ENCODE peak calls at places on chromosomes 12 and 14, in five cellular contexts. T, J, N, X and U are unnamed samples.

GRCh38 chr12:75706786-75707605 is 195.6 kb upstream of the KRR1 start:
- DNase-seq in J (no peak), X (peak), T (no peak), N (no peak), U (no peak)

GRCh38 chr14:37903561-37904191 is 304.0 kb upstream of the SSTR1 start:
- DNase-seq in J (no peak), T (peak), N (no peak), X (peak), U (no peak)

GRCh38 chr14:60348211-60348610 is 99.2 kb downstream of the PPM1A start:
- DNase-seq in J (no peak), X (no peak), N (no peak), T (no peak), U (no peak)

GRCh38 chr14:105147701-105148603 is 20.6 kb downstream of the JAG2 start:
- DNase-seq in J (peak), X (no peak), T (no peak), N (no peak), U (no peak)

GRCh38 chr12:39441963-39442894 is 691 bp downstream of the KIF21A start:
- DNase-seq in N (peak), X (peak), J (peak), T (peak), U (no peak)

GRCh38 chr14:104513641-104514046 is 65.9 kb upstream of the C14orf180 start:
- DNase-seq in T (no peak), J (no peak), X (no peak), N (no peak), U (no peak)

GRCh38 chr14:74619672-74620131 is 7.7 kb upstream of the LTBP2 start:
- DNase-seq in N (no peak), T (peak), X (peak), J (peak), U (peak)

GRCh38 chr12:108338915-108339657 is at the start of gene CMKLR1:
- DNase-seq in T (peak), J (peak), X (no peak), N (no peak), U (no peak)

GRCh38 chr14:91367173-91368171 is 50.1 kb downstream of the CCDC88C start:
- DNase-seq in N (peak), X (no peak), T (peak), J (peak), U (no peak)

GRCh38 chr12:119938049-119938667 is 50.9 kb upstream of the BICDL1 start:
- DNase-seq in T (peak), J (no peak), X (peak), N (peak), U (peak)

GRCh38 chr14:95229749-95230148 is 72.4 kb upstream of the DICER1 start:
- DNase-seq in N (no peak), T (no peak), J (no peak), X (no peak), U (no peak)

GRCh38 chr14:21494902-21495762 is 16.0 kb downstream of the METTL3 start:
- DNase-seq in J (no peak), N (no peak), T (no peak), X (peak), U (no peak)

GRCh38 chr14:30484976-30485375 is 74.0 kb upstream of the G2E3 start:
- DNase-seq in N (no peak), T (no peak), J (no peak), X (no peak), U (no peak)

GRCh38 chr12:56256326-56256960 is 1.7 kb downstream of the ANKRD52 start:
- DNase-seq in J (no peak), N (no peak), T (no peak), X (peak), U (no peak)

DNA sequence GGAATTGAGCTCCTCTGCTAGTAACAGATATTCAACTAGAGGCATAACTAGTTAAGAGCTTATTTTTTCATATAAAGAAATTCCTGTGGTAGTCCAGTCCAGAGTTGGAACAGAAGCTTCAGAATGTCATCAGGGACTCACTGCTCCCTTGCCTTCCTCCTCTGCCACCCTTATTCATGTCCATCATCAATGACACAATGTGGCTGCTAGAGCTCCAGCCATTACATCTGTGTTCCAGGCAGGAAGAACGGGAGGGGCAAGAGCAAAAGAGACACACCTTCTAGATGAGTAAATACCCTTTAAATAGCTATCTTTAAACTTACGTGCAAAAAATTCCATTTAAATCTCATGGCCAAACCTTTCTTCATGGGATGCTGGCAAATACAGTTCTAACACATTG is 47.3 kb upstream of the HMGA2 start:
- DNase-seq in N (no peak), X (no peak), J (no peak), T (no peak), U (no peak)
- TF ChIP-seq CTCF in N (no peak), X (no peak), J (no peak), T (no peak), U (no peak)

GRCh38 chr14:52467515-52468266 is 84.6 kb downstream of the TXNDC16 start:
- DNase-seq in J (no peak), N (no peak), T (no peak), X (no peak), U (no peak)

GRCh38 chr14:52472728-52473127 is 79.6 kb downstream of the TXNDC16 start:
- DNase-seq in N (no peak), X (no peak), T (no peak), J (no peak), U (no peak)

DNA sequence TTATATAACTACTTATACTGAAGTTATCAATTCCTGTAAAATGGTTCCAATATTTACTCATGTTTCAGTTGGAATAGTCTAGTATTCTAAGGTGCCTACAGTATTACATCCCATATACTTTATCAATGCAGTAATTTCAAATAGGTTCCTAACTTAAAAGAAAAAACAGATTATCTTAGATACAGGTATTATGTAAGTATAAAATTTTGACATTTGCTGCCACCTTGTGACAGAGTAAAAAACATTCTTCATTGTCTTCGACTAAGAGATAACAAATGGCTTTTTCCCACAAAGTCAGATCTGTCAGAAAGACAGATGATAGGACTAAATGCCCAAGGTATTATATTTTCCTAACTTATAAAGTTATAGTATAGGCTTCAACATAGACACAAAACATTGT is 78.7 kb downstream of the TXNDC16 start:
- DNase-seq in J (no peak), N (no peak), X (peak), T (no peak), U (peak)
- TF ChIP-seq CTCF in J (peak), N (no peak), X (peak), T (peak), U (peak)

DNA sequence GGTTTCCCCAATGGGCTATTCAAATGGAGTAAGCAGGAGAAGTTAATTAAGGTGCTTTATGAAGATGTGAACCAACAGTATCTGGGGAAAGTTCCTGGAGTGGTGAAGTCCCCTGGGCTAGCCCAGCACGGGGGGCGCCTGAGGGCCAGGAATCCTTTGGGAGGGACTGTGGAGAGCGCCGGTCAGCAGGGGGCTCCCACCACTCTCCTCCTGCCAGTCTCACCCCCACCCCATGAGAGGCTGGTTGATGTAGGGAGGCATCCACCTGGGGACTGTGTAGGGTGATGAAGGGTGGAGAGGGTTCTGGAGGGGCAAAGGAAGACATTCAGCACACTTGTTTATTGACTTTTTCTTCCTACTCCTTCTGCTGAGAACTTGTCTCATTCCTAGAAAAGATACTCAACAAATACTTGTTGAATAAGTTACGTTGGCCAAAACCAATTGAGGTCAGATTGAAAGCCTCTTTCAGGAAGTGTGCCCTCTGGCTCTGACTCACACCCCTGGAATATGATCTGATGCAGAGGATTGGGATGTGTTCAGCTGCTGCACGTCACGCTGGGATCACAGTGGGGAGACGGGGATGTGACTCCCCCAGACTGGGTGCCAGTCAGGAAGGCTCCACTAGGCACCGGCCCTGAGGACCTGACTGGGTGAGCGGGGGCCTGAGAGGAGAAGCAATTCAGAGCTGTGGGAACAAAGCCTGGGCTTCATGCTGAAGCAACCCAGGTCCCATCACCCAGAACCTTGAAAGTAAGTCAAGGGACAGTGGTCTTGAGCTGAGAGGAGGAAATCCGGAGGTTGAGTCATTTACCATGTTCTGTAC is 4.2 kb downstream of the CEBPE start:
- DNase-seq in N (no peak), T (peak), J (peak), X (peak), U (peak)
- TF ChIP-seq CTCF in N (no peak), T (no peak), J (no peak), X (peak), U (no peak)

GRCh38 chr14:93788557-93789365 is 476 bp upstream of the PRIMA1 start:
- DNase-seq in N (no peak), J (no peak), T (peak), X (no peak), U (no peak)
- TF ChIP-seq CTCF in N (no peak), J (no peak), T (no peak), X (no peak), U (no peak)